ENCODE peak calls at places on chromosomes 11 and 22, in six cellular contexts. Z is CD4-positive, CD25-positive, alpha-beta regulatory T cell; M is body of pancreas; X is heart right ventricle; B is neuronal stem cell; Y is fibroblast of villous mesenchyme. D is an unnamed sample.

GRCh38 chr11:74937696-74938475 is 11.0 kb downstream of the XRRA1 start:
- DNase-seq in M (no peak), B (no peak), X (no peak), Z (no peak), Y (no peak), D (no peak)

GRCh38 chr22:45225732-45226560 is 14.7 kb downstream of the KIAA0930 start:
- DNase-seq in M (peak), Y (peak), B (no peak), X (no peak), Z (no peak), D (no peak)

GRCh38 chr22:42022162-42022847 is 23.7 kb downstream of the WBP2NL start:
- DNase-seq in Y (no peak), Z (no peak), X (no peak), M (no peak), B (no peak), D (no peak)

GRCh38 chr11:121291896-121292502 is 572 bp upstream of the SC5D start:
- DNase-seq in M (peak), Z (no peak), Y (no peak), B (no peak), X (no peak), D (no peak)

GRCh38 chr11:46290021-46290420 is 12.6 kb downstream of the CREB3L1 start:
- DNase-seq in Y (peak), Z (no peak), M (no peak), B (no peak), X (no peak), D (no peak)

GRCh38 chr11:120492486-120492885 is 19.1 kb upstream of the GRIK4 start:
- DNase-seq in X (no peak), Z (no peak), M (no peak), B (no peak), Y (no peak), D (no peak)

GRCh38 chr22:16965083-16965482 is 42.9 kb downstream of the GAB4 start:
- DNase-seq in X (no peak), Y (no peak), B (no peak), Z (no peak), M (no peak), D (no peak)

GRCh38 chr11:100789500-100789899 is 102.4 kb downstream of the ARHGAP42 start:
- DNase-seq in Y (peak), B (no peak), Z (no peak), M (peak), X (peak), D (no peak)

GRCh38 chr11:133697603-133698002 is 147.7 kb downstream of the SPATA19 start:
- DNase-seq in Y (no peak), M (no peak), Z (no peak), X (peak), B (no peak), D (no peak)

GRCh38 chr11:34281256-34281655 is 76.6 kb downstream of the ABTB2 start:
- DNase-seq in Z (no peak), B (no peak), M (no peak), Y (no peak), X (no peak), D (no peak)

GRCh38 chr11:8315463-8315862 is 51.8 kb upstream of the LMO1 start:
- DNase-seq in B (no peak), M (peak), Z (no peak), Y (no peak), X (no peak), D (no peak)

GRCh38 chr22:37397246-37397645 is 30.0 kb downstream of the ELFN2 start:
- DNase-seq in Y (no peak), B (no peak), M (no peak), X (no peak), Z (no peak), D (no peak)

GRCh38 chr11:102064316-102064715 is 17.1 kb downstream of the CFAP300 start:
- DNase-seq in M (no peak), X (no peak), B (no peak), Y (no peak), Z (no peak), D (no peak)
- H3K4me3 ChIP-seq in M (no peak), X (no peak), B (no peak), Y (no peak), Z (no peak), D (no peak)

DNA sequence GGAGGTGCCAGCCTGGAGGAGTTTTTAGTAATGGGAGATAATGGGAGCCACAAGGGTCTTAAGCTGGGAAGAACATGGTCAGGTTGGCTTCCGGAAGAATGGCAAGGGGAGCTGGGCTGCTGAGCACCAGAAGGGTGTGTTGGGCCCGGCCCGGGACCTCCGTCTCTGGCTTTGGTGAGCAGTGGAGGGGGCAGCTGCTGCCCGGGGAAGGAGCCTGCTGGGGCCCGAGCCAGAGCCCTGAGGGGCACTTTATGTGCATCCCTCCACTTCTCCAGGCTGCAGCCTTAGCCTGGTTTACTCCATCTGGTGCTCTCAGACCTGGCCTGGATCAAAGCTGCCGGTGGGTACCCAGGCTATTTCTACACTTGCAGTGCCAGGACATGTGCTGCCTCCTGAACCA is 8.7 kb upstream of the NPAS4 start:
- DNase-seq in B (no peak), X (no peak), Z (no peak), M (no peak), Y (no peak), D (no peak)
- H3K4me3 ChIP-seq in B (no peak), X (no peak), Z (no peak), M (no peak), Y (no peak), D (no peak)

DNA sequence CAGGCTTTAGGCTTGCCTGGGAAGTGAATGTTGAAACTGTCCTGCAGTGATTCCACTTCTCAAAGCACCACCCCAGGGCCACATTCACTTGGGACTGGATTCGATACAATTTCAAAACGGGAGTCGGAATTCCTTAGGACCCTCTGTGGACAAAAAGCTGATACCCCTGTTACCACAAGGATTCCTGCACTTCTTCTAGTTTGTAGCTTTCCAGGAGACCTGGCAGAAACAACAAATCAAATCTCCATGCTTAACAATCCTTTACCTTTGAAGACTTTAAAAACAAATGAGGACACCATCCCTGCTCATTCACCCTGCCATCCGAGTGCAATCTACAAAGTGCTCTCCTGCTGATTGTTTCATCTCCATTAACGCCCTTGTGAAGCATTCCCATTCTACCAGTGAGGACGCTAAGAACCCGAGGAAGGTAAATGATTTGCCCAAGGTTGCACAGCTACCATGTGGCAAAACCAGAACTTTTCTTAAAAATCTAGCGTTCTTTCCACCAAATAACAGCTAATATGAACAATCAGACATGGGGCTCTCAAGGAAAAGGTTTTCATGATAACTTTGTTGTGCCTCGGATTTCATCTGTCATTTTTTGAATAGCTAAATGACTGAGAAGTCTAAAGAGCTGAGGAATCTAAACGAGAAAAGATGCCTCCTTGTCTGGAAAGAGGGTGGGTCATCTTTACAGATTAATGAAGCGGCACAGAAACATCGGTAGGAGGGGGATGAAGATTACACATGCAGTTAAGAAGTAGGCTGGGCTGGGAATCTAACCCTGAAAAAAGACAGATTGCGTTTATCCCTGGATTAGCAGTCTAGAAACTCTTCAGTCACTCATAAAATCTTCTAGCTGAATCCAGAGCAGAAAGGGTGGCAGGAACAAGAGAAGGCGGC is 722 bp upstream of the MPZL2 start:
- DNase-seq in Y (no peak), M (no peak), X (no peak), B (no peak), Z (no peak), D (no peak)
- H3K4me3 ChIP-seq in Y (no peak), M (peak), X (peak), B (peak), Z (no peak), D (no peak)

DNA sequence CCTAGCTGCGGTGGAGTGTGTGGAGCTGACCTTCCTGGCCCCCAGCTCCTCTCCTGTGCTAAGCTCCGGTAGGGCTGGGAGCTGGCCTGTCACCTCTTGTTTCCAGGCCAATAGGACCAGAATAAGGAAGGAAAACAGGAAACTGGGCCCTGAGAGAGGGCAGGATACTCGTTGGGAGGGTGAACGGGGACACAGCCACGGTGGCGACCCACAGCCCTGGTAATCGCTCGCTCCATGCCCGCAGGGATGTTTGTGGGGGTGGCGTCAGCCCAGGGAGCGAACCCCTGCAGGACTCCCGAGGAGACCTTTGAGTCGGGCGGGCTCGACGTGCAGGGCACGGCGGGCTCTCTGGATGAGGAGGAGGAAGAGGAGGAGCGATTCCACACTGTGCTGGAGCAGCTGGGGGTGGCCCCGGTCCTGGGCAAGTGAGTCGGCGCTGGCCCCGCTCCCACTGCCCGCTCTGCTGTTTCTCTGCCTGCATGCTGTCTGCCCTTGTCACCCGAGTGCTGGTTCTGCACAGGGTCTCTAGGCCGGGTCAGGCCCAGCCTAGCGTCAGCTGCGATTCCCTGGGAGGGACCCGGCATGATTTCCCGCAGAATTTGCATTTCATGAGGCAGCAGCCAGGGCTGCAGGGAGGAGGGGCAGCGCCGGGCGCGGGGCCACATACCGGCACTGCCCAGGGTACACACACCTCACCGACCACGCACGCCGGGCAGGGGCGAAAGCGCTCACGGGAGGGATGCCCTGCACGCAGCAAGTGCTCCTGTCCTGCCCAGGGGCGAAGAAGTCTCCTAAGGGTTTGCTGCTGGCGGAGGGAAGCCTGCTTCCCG is 1.6 kb downstream of the CRACR2B start:
- DNase-seq in X (peak), M (no peak), Z (no peak), Y (no peak), B (no peak), D (no peak)
- H3K4me3 ChIP-seq in X (peak), M (no peak), Z (no peak), Y (peak), B (peak), D (no peak)

GRCh38 chr11:112455791-112456190 is 195.1 kb upstream of the PLET1 start:
- DNase-seq in Y (peak), X (no peak), Z (no peak), B (no peak), M (no peak), D (no peak)

GRCh38 chr11:112460141-112460540 is 199.5 kb upstream of the PLET1 start:
- DNase-seq in X (no peak), M (no peak), Y (no peak), B (no peak), Z (no peak), D (no peak)

GRCh38 chr11:112454841-112455240 is 194.2 kb upstream of the PLET1 start:
- DNase-seq in Y (no peak), Z (no peak), B (no peak), M (no peak), X (no peak), D (no peak)

GRCh38 chr11:112457532-112457931 is 196.9 kb upstream of the PLET1 start:
- DNase-seq in X (no peak), Y (no peak), B (no peak), Z (no peak), M (no peak), D (no peak)

DNA sequence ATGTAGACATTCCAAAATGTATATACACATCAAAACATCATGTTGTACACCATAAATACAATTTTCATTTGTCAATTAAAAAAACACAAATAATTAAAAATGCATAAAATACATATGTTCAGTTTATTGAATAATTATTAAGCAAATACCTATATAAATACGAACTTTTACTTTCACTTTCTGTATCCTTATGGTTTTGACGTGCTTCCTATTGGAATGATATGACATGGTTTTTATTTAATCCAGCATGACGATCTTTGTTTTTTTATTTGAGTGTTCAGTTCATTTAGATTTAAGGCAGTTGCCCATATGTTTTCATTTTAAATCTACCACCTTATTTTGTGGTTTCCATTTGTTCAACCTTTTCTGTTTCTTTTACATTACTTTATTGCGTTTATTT is 198.3 kb upstream of the PLET1 start:
- DNase-seq in Z (no peak), X (no peak), Y (peak), B (no peak), M (no peak), D (no peak)
- H3K4me3 ChIP-seq in Z (peak), X (no peak), Y (peak), B (no peak), M (peak), D (no peak)

GRCh38 chr11:68137833-68138232 is 16.6 kb upstream of the CHKA start:
- DNase-seq in M (no peak), Z (no peak), B (no peak), X (no peak), Y (no peak), D (no peak)
- H3K4me3 ChIP-seq in M (no peak), Z (no peak), B (no peak), X (no peak), Y (no peak), D (no peak)

GRCh38 chr11:12853325-12853651 is 155.8 kb upstream of the RASSF10 start:
- DNase-seq in M (no peak), Z (no peak), Y (no peak), X (no peak), B (no peak), D (no peak)

GRCh38 chr11:12856338-12856737 is 152.8 kb upstream of the RASSF10 start:
- DNase-seq in Z (no peak), B (no peak), M (no peak), Y (no peak), X (no peak), D (no peak)

GRCh38 chr11:12854297-12854661 is 154.8 kb upstream of the RASSF10 start:
- DNase-seq in M (no peak), B (no peak), Y (no peak), Z (no peak), X (no peak), D (no peak)

GRCh38 chr11:12853652-12854296 is 155.3 kb upstream of the RASSF10 start:
- DNase-seq in Y (peak), Z (no peak), X (no peak), B (no peak), M (peak), D (no peak)

GRCh38 chr11:12854829-12855228 is 154.3 kb upstream of the RASSF10 start:
- DNase-seq in Y (no peak), M (peak), Z (no peak), B (no peak), X (no peak), D (no peak)
- H3K4me3 ChIP-seq in Y (no peak), M (no peak), Z (no peak), B (no peak), X (no peak), D (no peak)

GRCh38 chr22:35381424-35381772 is 502 bp downstream of the HMOX1 start:
- DNase-seq in Y (no peak), X (no peak), Z (no peak), B (no peak), M (no peak), D (peak)
- H3K4me3 ChIP-seq in Y (peak), X (peak), Z (peak), B (peak), M (no peak), D (peak)